ENCODE peak calls at places on chromosomes 2 and 18, in seven cellular contexts. V, Y, X, O, S, J and E are unnamed samples.
A peak's percentile ranks its signal among the peaks of the same experiment; 100 is the strongest.

GRCh38 chr2:144508162-144508765 is 11.7 kb downstream of the ZEB2 start:
- DNase-seq in S (no peak), J (no peak), V (no peak), X (no peak), Y (no peak), O (no peak), E (no peak)

GRCh38 chr2:81195774-81196382 is 891.3 kb upstream of the LRRTM1 start:
- DNase-seq in O (no peak), S (no peak), J (no peak), Y (no peak), X (peak; percentile 31), V (no peak), E (no peak)

GRCh38 chr2:55616509-55617159 is 788 bp downstream of the PPP4R3B start:
- DNase-seq in O (no peak), J (peak; percentile 81), Y (peak; percentile 68), V (peak; percentile 15), X (no peak), S (peak; percentile 74), E (peak; percentile 80)

GRCh38 chr18:34222025-34222395 is 2.7 kb downstream of the NOL4 start:
- DNase-seq in X (peak; percentile 40), V (no peak), S (no peak), Y (no peak), O (no peak), J (no peak), E (peak; percentile 56)

GRCh38 chr18:49274188-49274714 is 186.2 kb downstream of the DYM start:
- DNase-seq in X (no peak), O (no peak), V (no peak), J (peak; percentile 17), S (no peak), Y (peak; percentile 68), E (no peak)

GRCh38 chr18:36889316-36889715 is 60.4 kb downstream of the KIAA1328 start:
- DNase-seq in V (no peak), S (no peak), X (no peak), J (peak; percentile 56), O (no peak), Y (peak; percentile 55), E (no peak)

GRCh38 chr2:84395819-84396218 is 63.3 kb downstream of the SUCLG1 start:
- DNase-seq in J (no peak), Y (peak; percentile 82), X (no peak), S (no peak), O (no peak), V (no peak), E (no peak)

GRCh38 chr2:68901199-68901515 is 30.0 kb upstream of the BMP10 start:
- DNase-seq in O (no peak), S (no peak), Y (peak; percentile 42), V (no peak), J (peak; percentile 63), X (peak; percentile 61), E (peak; percentile 80)

GRCh38 chr18:6357668-6358067 is 57.0 kb downstream of the L3MBTL4 start:
- DNase-seq in J (no peak), S (no peak), V (no peak), O (no peak), Y (no peak), X (no peak), E (no peak)

GRCh38 chr2:241558532-241559488 is at the start of gene BOK:
- DNase-seq in J (peak; percentile 80), V (no peak), O (peak; percentile 63), X (peak; percentile 87), Y (peak; percentile 72), S (peak; percentile 35), E (peak; percentile 89)

GRCh38 chr2:168559187-168559586 is 103.1 kb downstream of the CERS6 start:
- DNase-seq in Y (no peak), O (no peak), V (no peak), J (peak; percentile 32), S (no peak), X (no peak), E (no peak)

GRCh38 chr2:111624401-111625156 is 259.4 kb downstream of the ANAPC1 start:
- DNase-seq in J (peak; percentile 97), S (peak; percentile 61), X (no peak), Y (peak; percentile 86), O (no peak), V (no peak), E (no peak)

GRCh38 chr2:12923907-12924610 is 207.3 kb downstream of the TRIB2 start:
- DNase-seq in O (no peak), S (no peak), J (peak; percentile 20), X (no peak), V (no peak), Y (peak; percentile 71), E (no peak)

GRCh38 chr2:12915792-12916191 is 199.1 kb downstream of the TRIB2 start:
- DNase-seq in S (no peak), V (no peak), Y (peak; percentile 31), O (no peak), X (no peak), J (no peak), E (no peak)

GRCh38 chr2:12918841-12919445 is 202.2 kb downstream of the TRIB2 start:
- DNase-seq in J (peak; percentile 55), V (no peak), X (no peak), O (no peak), Y (peak; percentile 89), S (no peak), E (no peak)

GRCh38 chr2:12918138-12918840 is 201.6 kb downstream of the TRIB2 start:
- DNase-seq in J (no peak), O (no peak), X (no peak), Y (peak; percentile 45), V (no peak), S (no peak), E (no peak)

DNA sequence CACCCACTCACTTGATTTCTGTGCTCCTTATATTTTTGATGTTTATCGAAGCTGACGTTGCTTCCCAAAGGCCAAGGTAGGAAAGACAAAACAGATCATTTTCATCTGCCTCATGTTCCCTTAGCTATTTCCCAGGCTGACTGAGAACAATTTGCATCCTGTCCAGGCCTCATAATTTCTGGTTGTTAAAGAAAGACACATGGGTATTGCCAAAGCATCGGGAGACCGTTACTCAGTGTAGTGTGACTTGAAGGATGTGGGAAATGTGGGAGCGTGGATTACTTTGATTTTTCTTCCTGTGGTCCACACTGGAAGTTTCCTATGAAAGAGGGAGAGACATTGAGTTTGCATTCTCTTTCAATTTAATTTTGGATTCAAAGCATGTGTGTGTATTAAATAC is 204.6 kb downstream of the TRIB2 start:
- DNase-seq in Y (no peak), S (no peak), X (no peak), O (no peak), J (no peak), V (no peak), E (no peak)
- H3K4ac ChIP-seq in Y (no peak overlapping the region), S (no peak overlapping the region), X (no peak overlapping the region), O (no peak overlapping the region), J (no peak overlapping the region), V (no peak overlapping the region), E (no peak overlapping the region)

DNA sequence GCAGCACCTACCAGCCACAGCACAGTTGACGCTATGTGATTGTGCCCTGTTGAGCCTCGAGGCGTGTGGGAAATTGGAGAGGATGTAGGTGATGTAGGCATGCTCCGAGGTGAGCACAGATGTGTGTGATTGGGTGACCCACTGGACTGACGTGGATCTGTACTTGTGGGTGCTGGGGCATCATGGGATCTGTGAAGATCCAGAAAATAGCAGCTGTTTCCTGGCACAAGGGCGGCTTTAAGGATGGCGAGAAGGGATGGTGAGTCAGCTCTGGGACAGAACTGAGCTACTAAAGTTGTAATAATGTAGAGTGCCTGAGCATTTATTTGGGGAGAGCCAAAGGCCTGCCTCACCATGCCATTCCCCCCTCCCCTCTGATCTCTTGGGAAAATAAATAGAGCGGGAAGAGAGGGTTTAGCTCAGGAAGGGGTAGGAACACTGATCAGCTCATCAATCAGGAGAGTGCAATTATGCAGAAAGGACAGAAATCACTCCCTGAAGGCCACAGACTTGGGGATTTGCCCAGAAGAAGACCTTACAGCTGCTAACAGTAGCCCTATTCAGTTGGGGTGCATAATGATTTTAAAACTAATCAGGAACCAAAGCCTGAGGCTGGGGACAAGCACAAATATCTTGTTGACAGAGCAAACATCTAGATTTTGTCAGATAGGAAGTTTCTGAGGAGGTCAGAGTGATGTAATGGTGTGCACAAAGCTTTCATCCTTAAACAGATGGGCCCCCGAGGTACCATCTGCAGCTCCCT is 30.2 kb downstream of the TANC1 start:
- DNase-seq in V (no peak), Y (peak; percentile 80), S (no peak), O (no peak), J (peak; percentile 73), X (no peak), E (no peak)
- H3K27ac ChIP-seq in V (no peak overlapping the region), Y (peak overlapping the region; percentile 73), S (no peak overlapping the region), O (no peak overlapping the region), J (no peak overlapping the region), X (no peak overlapping the region), E (no peak overlapping the region)

GRCh38 chr2:176589956-176590509 is 320.8 kb downstream of the MTX2 start:
- DNase-seq in S (no peak), V (no peak), Y (peak; percentile 35), O (no peak), J (no peak), X (no peak), E (no peak)

GRCh38 chr2:176592230-176592629 is 323.0 kb downstream of the MTX2 start:
- DNase-seq in V (no peak), O (no peak), X (no peak), J (no peak), S (no peak), Y (no peak), E (no peak)

GRCh38 chr2:176599796-176600485 is 330.7 kb downstream of the MTX2 start:
- DNase-seq in V (no peak), X (no peak), Y (no peak), S (no peak), O (no peak), J (no peak), E (peak; percentile 64)

GRCh38 chr2:176597916-176598315 is 328.7 kb downstream of the MTX2 start:
- DNase-seq in X (no peak), J (no peak), V (no peak), O (no peak), Y (no peak), S (no peak), E (no peak)

GRCh38 chr2:176595986-176596385 is 326.7 kb downstream of the MTX2 start:
- DNase-seq in J (no peak), X (no peak), O (no peak), V (no peak), Y (peak; percentile 31), S (no peak), E (no peak)
- H3K4ac ChIP-seq in J (no peak overlapping the region), X (no peak overlapping the region), O (no peak overlapping the region), V (no peak overlapping the region), Y (no peak overlapping the region), S (no peak overlapping the region), E (no peak overlapping the region)

GRCh38 chr2:62894966-62895631 is 155.5 kb upstream of the OTX1 start:
- DNase-seq in Y (no peak), V (no peak), O (no peak), J (no peak), X (no peak), S (no peak), E (no peak)

GRCh38 chr2:62895632-62896009 is 155.0 kb upstream of the OTX1 start:
- DNase-seq in J (peak; percentile 66), Y (peak; percentile 75), X (no peak), V (no peak), O (no peak), S (no peak), E (no peak)

GRCh38 chr2:62897187-62897827 is 153.3 kb upstream of the OTX1 start:
- DNase-seq in X (no peak), V (no peak), J (no peak), Y (peak; percentile 7), O (no peak), S (no peak), E (no peak)
- H3K27ac ChIP-seq in X (no peak overlapping the region), V (no peak overlapping the region), J (no peak overlapping the region), Y (no peak overlapping the region), O (no peak overlapping the region), S (no peak overlapping the region), E (no peak overlapping the region)

GRCh38 chr2:148802448-148803220 is 72.4 kb upstream of the KIF5C start:
- DNase-seq in O (no peak), V (no peak), S (no peak), J (no peak), Y (no peak), X (no peak), E (no peak)
- H3K4ac ChIP-seq in O (no peak overlapping the region), V (no peak overlapping the region), S (no peak overlapping the region), J (no peak overlapping the region), Y (no peak overlapping the region), X (no peak overlapping the region), E (no peak overlapping the region)